ENCODE peak calls at places on chromosomes 12 and 14, in seven cellular contexts. Y is activated B cell treated with CpG ODN at 0.5 μM for 24 hours, G is cardiac muscle cell, J is neural crest cell, I is BE2C, F is IMR-90, W is cardiac fibroblast. E is an unnamed sample.

GRCh38 chr14:44846232-44846824 is 115.4 kb downstream of the KLHL28 start:
- DNase-seq in W (peak), G (peak), J (peak), F (peak), I (peak), Y (no peak), E (no peak)

GRCh38 chr12:21771311-21771710 is 3.2 kb downstream of the KCNJ8 start:
- DNase-seq in F (peak), G (no peak), J (no peak), I (no peak), Y (no peak), W (peak), E (no peak)

GRCh38 chr12:49921936-49922335 is 18.2 kb upstream of the FAIM2 start:
- DNase-seq in J (no peak), G (no peak), I (no peak), Y (no peak), F (no peak), W (no peak), E (no peak)

GRCh38 chr12:87853448-87854003 is 175.7 kb downstream of the C12orf50 start:
- DNase-seq in I (no peak), J (no peak), F (no peak), G (no peak), W (no peak), Y (no peak), E (no peak)

GRCh38 chr12:63276537-63277365 is 125.8 kb upstream of the AVPR1A start:
- DNase-seq in I (peak), G (peak), W (peak), Y (no peak), J (peak), F (peak), E (peak)

GRCh38 chr12:132316497-132317232 is 12.7 kb downstream of the GALNT9 start:
- DNase-seq in Y (no peak), J (no peak), I (no peak), G (no peak), W (no peak), F (no peak), E (no peak)

GRCh38 chr14:76641541-76641940 is 119.7 kb upstream of the VASH1 start:
- DNase-seq in Y (no peak), W (no peak), G (no peak), J (no peak), F (no peak), I (no peak), E (no peak)

GRCh38 chr14:69013943-69014782 is 35.1 kb upstream of the ACTN1 start:
- DNase-seq in J (no peak), W (peak), G (peak), I (peak), Y (no peak), F (peak), E (no peak)

GRCh38 chr12:98869886-98870285 is 224.8 kb downstream of the APAF1 start:
- DNase-seq in W (no peak), G (no peak), I (no peak), J (no peak), F (no peak), Y (no peak), E (no peak)

GRCh38 chr14:78904094-78904493 is 733.9 kb downstream of the NRXN3 start:
- DNase-seq in J (no peak), I (no peak), G (no peak), Y (no peak), F (no peak), W (no peak), E (no peak)

GRCh38 chr12:120709976-120710804 is at the start of gene UNC119B:
- DNase-seq in W (peak), J (peak), F (peak), Y (peak), I (peak), G (peak), E (peak)

GRCh38 chr12:67939611-67940010 is 49.6 kb upstream of the IFNG-AS1 start:
- DNase-seq in Y (no peak), G (no peak), I (no peak), W (no peak), F (no peak), J (no peak), E (no peak)

GRCh38 chr12:68287106-68287505 is 33.7 kb upstream of the IL22 start:
- DNase-seq in J (no peak), W (no peak), I (no peak), F (no peak), Y (no peak), G (no peak), E (no peak)

GRCh38 chr14:24921903-24922302 is 128.0 kb downstream of the STXBP6 start:
- DNase-seq in I (no peak), G (no peak), F (peak), Y (no peak), W (peak), J (no peak), E (no peak)

GRCh38 chr14:88614218-88614907 is 51.5 kb downstream of the ZC3H14 start:
- DNase-seq in Y (no peak), G (no peak), F (peak), J (no peak), I (no peak), W (peak), E (no peak)

GRCh38 chr12:117818400-117818799 is 150.4 kb downstream of the KSR2 start:
- DNase-seq in I (no peak), W (no peak), J (no peak), Y (no peak), G (no peak), F (no peak), E (no peak)

GRCh38 chr12:17511369-17511768 is 578.6 kb downstream of the RERGL start:
- DNase-seq in J (no peak), G (no peak), F (no peak), I (no peak), W (no peak), Y (no peak), E (no peak)

GRCh38 chr14:42322486-42323284 is 716.0 kb downstream of the LRFN5 start:
- DNase-seq in J (no peak), F (no peak), I (no peak), Y (no peak), G (no peak), W (no peak), E (no peak)

GRCh38 chr12:54134850-54135249 is 53.9 kb downstream of the SMUG1 start:
- DNase-seq in W (no peak), Y (no peak), J (no peak), I (peak), G (no peak), F (no peak), E (no peak)
- TF ChIP-seq CTCF in W (no peak), Y (no peak), J (no peak), I (peak), G (no peak), F (no peak), E (no peak)

GRCh38 chr14:106174206-106174605 is 647.8 kb downstream of the TMEM121 start:
- DNase-seq in G (no peak), I (no peak), Y (no peak), F (no peak), J (no peak), W (no peak), E (no peak)
- TF ChIP-seq CTCF in G (no peak), I (no peak), Y (no peak), F (no peak), J (no peak), W (no peak), E (no peak)

GRCh38 chr12:18811268-18811667 is 73.3 kb downstream of the CAPZA3 start:
- DNase-seq in Y (no peak), W (peak), F (no peak), J (no peak), G (no peak), I (no peak), E (no peak)

GRCh38 chr12:18808221-18808620 is 70.3 kb downstream of the CAPZA3 start:
- DNase-seq in F (no peak), J (no peak), W (no peak), I (no peak), Y (no peak), G (no peak), E (no peak)

GRCh38 chr12:18807714-18808113 is 69.8 kb downstream of the CAPZA3 start:
- DNase-seq in J (no peak), Y (no peak), F (no peak), I (no peak), W (no peak), G (no peak), E (no peak)

GRCh38 chr12:18810537-18811253 is 72.8 kb downstream of the CAPZA3 start:
- DNase-seq in W (peak), G (no peak), Y (no peak), J (no peak), I (peak), F (no peak), E (no peak)

DNA sequence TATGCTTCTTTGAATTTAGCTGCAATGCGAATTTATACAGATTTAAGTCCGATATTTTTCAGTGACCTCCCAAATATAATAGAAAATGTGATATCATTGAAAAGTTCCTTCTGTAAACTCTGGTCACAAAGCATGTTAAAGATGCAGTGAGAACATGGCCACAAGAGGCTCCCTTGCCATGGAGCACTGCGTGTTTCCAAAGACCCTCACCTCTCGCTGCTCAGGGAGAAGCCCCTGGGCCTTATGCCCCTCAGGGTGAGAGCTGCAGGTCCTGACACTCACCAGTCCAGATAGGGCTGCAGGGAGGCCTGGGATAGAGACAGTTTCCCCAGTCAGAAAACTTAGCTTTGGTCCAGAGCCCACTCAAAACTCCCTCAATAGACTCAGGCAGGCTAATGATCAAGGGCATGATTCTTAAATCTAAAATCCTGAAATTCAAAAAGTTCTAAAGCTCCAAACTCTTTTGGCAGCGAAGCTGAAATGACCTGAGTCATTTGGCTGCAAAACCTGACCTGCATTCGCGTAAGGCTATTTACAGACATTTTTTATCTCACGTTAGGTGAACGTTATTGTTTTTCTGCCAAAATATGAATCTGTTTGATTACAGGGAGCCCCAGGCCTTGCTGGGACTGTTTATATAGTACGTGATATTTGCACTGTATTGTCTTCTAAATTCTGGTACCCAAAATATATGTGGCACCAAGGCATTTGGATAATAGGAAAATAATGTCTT is 67.8 kb downstream of the CAPZA3 start:
- DNase-seq in F (no peak), W (no peak), Y (no peak), G (peak), I (peak), J (no peak), E (peak)
- TF ChIP-seq CTCF in F (no peak), W (no peak), Y (no peak), G (no peak), I (peak), J (no peak), E (peak)

GRCh38 chr14:39034481-39035296 is 68.3 kb downstream of the SEC23A start:
- DNase-seq in W (peak), I (peak), Y (no peak), G (peak), J (no peak), F (no peak), E (peak)
- TF ChIP-seq CTCF in W (peak), I (peak), Y (no peak), G (peak), J (peak), F (peak), E (peak)

DNA sequence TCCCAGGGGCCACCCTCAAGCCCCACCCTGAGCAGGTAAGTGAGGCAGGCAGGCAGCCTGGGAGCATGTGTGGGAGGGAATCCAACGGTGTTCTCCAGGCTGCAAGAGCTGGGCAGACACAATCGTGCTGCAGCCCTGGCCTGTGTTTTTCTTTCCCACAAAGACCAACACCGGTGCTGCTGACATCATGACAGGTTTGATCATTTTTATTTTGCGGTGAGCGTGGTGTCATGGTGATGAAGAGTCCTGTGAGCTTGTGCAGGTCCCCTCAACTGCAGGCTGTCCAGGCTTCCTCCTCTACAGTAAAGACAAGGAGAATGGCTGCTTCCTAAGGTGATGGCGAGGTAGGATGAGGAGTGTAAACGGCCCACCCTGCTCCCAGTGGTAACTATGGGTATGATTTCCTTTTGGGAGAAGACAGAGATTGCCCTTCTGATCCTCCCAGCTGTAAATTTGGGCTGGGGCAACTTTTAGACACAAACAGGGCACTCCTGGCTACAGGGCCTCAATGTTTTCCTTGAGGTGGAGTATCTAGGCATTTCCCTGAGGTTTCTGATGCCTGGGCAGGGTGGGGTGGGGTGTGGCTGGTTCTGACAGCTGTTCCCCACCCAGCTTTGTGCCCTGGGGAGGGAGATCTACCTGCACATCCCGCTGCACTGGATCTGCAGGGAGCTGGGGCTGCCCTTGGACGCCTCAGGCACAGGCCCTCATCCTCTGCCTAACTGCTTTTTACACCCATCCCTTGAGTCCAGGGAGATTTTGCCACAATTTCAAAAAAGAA is 109.1 kb downstream of the VCPKMT start:
- DNase-seq in Y (no peak), W (no peak), J (no peak), I (no peak), F (no peak), G (peak), E (no peak)
- TF ChIP-seq CTCF in Y (no peak), W (no peak), J (no peak), I (no peak), F (peak), G (no peak), E (no peak)

GRCh38 chr12:113006641-113007040 is 28.3 kb downstream of the OAS2 start:
- DNase-seq in F (no peak), J (no peak), W (no peak), I (no peak), G (no peak), Y (no peak), E (no peak)

GRCh38 chr12:113003631-113004030 is 25.3 kb downstream of the OAS2 start:
- DNase-seq in F (no peak), I (peak), J (no peak), W (no peak), G (no peak), Y (no peak), E (no peak)

GRCh38 chr12:113002676-113003075 is 24.4 kb downstream of the OAS2 start:
- DNase-seq in J (no peak), W (no peak), Y (no peak), F (no peak), I (no peak), G (no peak), E (no peak)

GRCh38 chr12:113007166-113007565 is 28.8 kb downstream of the OAS2 start:
- DNase-seq in G (no peak), J (no peak), F (peak), Y (no peak), W (peak), I (no peak), E (no peak)

DNA sequence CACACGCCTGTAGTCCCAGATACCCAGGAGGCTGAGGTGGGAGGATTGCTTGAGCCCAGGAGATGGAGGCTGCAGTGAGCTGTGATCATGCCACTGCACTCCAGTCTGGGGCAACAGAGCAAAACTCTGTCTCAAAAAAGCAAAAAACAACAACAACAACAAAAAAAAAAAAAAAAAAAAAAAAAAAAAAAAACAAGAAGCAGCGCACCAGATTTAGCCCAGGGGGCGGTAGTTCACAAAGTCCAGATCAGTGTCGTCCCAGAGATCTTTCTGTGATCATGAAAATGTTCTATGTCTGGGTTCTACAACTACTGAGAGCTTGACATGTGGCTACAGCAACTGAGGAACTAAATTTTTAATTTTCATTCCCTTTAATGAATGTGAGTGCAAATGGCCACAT is 27.4 kb downstream of the OAS2 start:
- DNase-seq in W (peak), G (peak), J (no peak), I (no peak), Y (no peak), F (no peak), E (no peak)
- TF ChIP-seq CTCF in W (peak), G (peak), J (peak), I (peak), Y (no peak), F (peak), E (peak)

GRCh38 chr14:29940482-29940881 is 12.8 kb upstream of the PRKD1 start:
- DNase-seq in I (no peak), F (no peak), W (no peak), Y (no peak), G (no peak), J (no peak), E (no peak)

GRCh38 chr14:29937116-29937515 is 9.5 kb upstream of the PRKD1 start:
- DNase-seq in W (no peak), J (no peak), I (no peak), G (no peak), F (peak), Y (no peak), E (no peak)

DNA sequence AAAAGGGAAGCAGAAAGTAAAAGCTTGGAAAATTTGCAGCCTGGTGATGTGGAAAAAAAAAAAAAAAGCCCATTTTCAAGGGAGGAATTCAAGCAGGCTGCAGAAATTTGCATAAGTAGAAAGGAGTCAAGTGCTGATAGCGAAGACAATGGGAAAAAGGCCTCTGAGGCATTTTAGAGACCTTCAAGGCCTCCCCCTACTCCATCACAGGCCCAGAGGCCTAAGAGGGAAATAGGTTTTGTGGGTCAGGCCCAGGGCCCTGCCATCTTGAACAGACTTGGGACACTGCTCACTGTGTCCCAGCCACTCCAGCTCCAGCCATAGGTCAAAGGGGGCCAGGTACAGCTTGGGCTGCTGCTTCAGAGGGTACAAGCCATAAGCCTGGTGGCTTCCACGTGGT is 13.8 kb upstream of the PRKD1 start:
- DNase-seq in G (no peak), W (no peak), F (no peak), I (no peak), J (no peak), Y (no peak), E (no peak)
- TF ChIP-seq CTCF in G (no peak), W (no peak), F (no peak), I (no peak), J (no peak), Y (no peak), E (no peak)

GRCh38 chr14:90301580-90302181 is 30.1 kb downstream of the NRDE2 start:
- DNase-seq in Y (no peak), W (peak), G (peak), I (no peak), J (no peak), F (peak), E (no peak)
- TF ChIP-seq CTCF in Y (no peak), W (peak), G (peak), I (peak), J (peak), F (peak), E (no peak)

GRCh38 chr12:94262228-94263010 is 114.0 kb downstream of the PLXNC1 start:
- DNase-seq in F (peak), I (peak), Y (peak), G (peak), J (no peak), W (peak), E (no peak)

GRCh38 chr12:94261119-94261518 is 112.7 kb downstream of the PLXNC1 start:
- DNase-seq in F (no peak), G (no peak), I (no peak), J (no peak), W (no peak), Y (no peak), E (no peak)

GRCh38 chr12:94263905-94264655 is 115.7 kb downstream of the PLXNC1 start:
- DNase-seq in F (no peak), Y (no peak), W (peak), G (no peak), I (peak), J (no peak), E (no peak)

GRCh38 chr12:94261781-94262180 is 113.4 kb downstream of the PLXNC1 start:
- DNase-seq in Y (no peak), W (no peak), G (no peak), F (no peak), I (no peak), J (no peak), E (no peak)

GRCh38 chr12:94263011-94263786 is 114.8 kb downstream of the PLXNC1 start:
- DNase-seq in W (no peak), I (peak), G (no peak), Y (peak), J (no peak), F (no peak), E (no peak)
- TF ChIP-seq CTCF in W (no peak), I (no peak), G (no peak), Y (no peak), J (no peak), F (no peak), E (no peak)

DNA sequence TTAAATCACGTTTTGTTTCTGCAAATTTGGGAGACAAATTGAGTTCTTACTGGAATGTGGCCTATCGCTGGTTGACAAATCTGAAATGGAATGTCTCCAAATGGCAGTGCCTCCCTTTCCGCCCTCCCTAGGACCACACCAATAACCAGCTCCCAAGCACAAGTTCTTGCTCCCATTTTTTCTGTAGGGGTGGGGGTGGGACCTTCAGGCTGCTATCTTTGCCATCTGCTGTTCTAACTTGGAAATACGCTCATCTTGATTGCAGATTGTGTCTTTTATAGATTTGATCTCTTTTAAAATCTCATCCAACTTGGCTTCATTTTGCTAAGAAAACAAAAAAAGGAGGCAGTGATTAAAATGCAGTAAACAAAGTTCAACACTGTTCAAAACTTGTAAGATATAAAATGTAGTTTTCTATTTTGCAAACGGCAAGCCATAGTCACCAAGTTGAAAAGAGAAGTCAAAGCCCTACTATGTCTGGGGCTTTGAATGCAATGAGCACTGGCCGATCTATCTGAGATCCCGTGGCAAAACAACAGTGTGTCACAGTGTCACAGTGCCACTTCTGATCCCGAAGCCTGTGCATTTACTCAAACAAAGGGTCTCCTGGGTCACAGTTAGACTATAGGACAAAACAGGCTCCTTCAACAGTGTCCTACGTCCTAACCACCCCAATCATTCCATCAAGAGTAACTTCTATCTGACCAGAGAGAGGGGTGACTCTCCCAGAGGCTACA is 13.7 kb upstream of the SELPLG start:
- DNase-seq in W (no peak), G (no peak), J (no peak), I (no peak), Y (no peak), F (no peak), E (no peak)
- TF ChIP-seq CTCF in W (no peak), G (no peak), J (no peak), I (no peak), Y (no peak), F (no peak), E (no peak)

E was measured in glutamatergic neuron.